ENCODE peak calls at places on chromosomes 5 and 9, in four cellular contexts. X, K, S and V are unnamed samples.

GRCh38 chr5:150460781-150461180 is 11.2 kb upstream of the RPS14 start:
- DNase-seq in X (no peak), K (no peak), S (no peak), V (no peak)

GRCh38 chr5:174192901-174193300 is 147.4 kb downstream of the NSG2 start:
- DNase-seq in K (no peak), X (no peak), S (no peak), V (no peak)

GRCh38 chr5:132251220-132251725 is 6.2 kb upstream of the PDLIM4 start:
- DNase-seq in S (no peak), X (no peak), K (no peak), V (peak; percentile 80)

GRCh38 chr5:149638546-149639241 is 57.4 kb downstream of the ARHGEF37 start:
- DNase-seq in S (no peak), X (no peak), K (no peak), V (no peak)

GRCh38 chr5:39730011-39730410 is 305.2 kb upstream of the DAB2 start:
- DNase-seq in K (no peak), X (no peak), S (no peak), V (no peak)

GRCh38 chr9:16434522-16434921 is 435.9 kb downstream of the BNC2 start:
- DNase-seq in X (no peak), K (no peak), S (no peak), V (no peak)

GRCh38 chr9:72473474-72474241 is 47.8 kb upstream of the TMC1 start:
- DNase-seq in S (no peak), K (no peak), X (no peak), V (no peak)

GRCh38 chr5:159910843-159911229 is 5.4 kb upstream of the ADRA1B start:
- DNase-seq in K (no peak), S (peak; percentile 24), X (no peak), V (no peak)

GRCh38 chr9:99660191-99660636 is 161.5 kb upstream of the NR4A3 start:
- DNase-seq in S (peak; percentile 2), X (no peak), K (no peak), V (no peak)

GRCh38 chr9:27194401-27195091 is 85.5 kb downstream of the TEK start:
- DNase-seq in K (no peak), X (no peak), S (no peak), V (no peak)

GRCh38 chr9:93909242-93909616 is 45.9 kb downstream of the BARX1 start:
- DNase-seq in X (no peak), S (no peak), K (no peak), V (no peak)

GRCh38 chr9:129615407-129616285 is 5.3 kb downstream of the C9orf50 start:
- DNase-seq in X (no peak), K (no peak), S (no peak), V (no peak)

GRCh38 chr5:20231040-20231439 is 243.0 kb upstream of the CDH18 start:
- DNase-seq in K (no peak), S (no peak), X (no peak), V (no peak)

GRCh38 chr5:33167541-33167940 is 273.2 kb upstream of the TARS1 start:
- DNase-seq in S (no peak), K (no peak), X (no peak), V (no peak)

GRCh38 chr9:7976167-7976755 is 176.7 kb upstream of the DMAC1 start:
- DNase-seq in K (no peak), X (no peak), S (peak; percentile 41), V (no peak)

GRCh38 chr5:139147743-139148079 is 50.5 kb downstream of the SIL1 start:
- DNase-seq in K (no peak), X (peak; percentile 70), S (peak; percentile 64), V (peak; percentile 52)

GRCh38 chr5:120794121-120794520 is 330.0 kb downstream of the PRR16 start:
- DNase-seq in X (no peak), S (no peak), K (no peak), V (no peak)

GRCh38 chr5:179608131-179608581 is 15.3 kb downstream of the HNRNPH1 start:
- DNase-seq in S (no peak), K (no peak), X (no peak), V (no peak)

GRCh38 chr9:37028425-37029031 is 5.5 kb downstream of the PAX5 start:
- DNase-seq in K (no peak), S (no peak), X (no peak), V (no peak)

GRCh38 chr5:17189381-17190036 is 27.9 kb upstream of the BASP1 start:
- DNase-seq in S (peak; percentile 96), X (peak; percentile 80), K (peak; percentile 86), V (peak; percentile 63)

GRCh38 chr5:77560677-77561263 is 68.7 kb upstream of the WDR41 start:
- DNase-seq in S (peak; percentile 37), K (peak; percentile 24), X (no peak), V (no peak)

GRCh38 chr5:144002866-144003265 is 167.6 kb downstream of the YIPF5 start:
- DNase-seq in X (no peak), S (no peak), K (no peak), V (no peak)

GRCh38 chr5:76556511-76557221 is 66.5 kb downstream of the F2RL2 start:
- DNase-seq in X (no peak), K (no peak), S (no peak), V (no peak)

GRCh38 chr5:32000726-32001125 is 173.4 kb downstream of the GOLPH3 start:
- DNase-seq in S (no peak), K (no peak), X (no peak), V (no peak)

GRCh38 chr5:138641547-138642298 is 66.5 kb upstream of the HSPA9 start:
- DNase-seq in K (peak; percentile 85), S (peak; percentile 87), X (peak; percentile 27), V (peak; percentile 65)

DNA sequence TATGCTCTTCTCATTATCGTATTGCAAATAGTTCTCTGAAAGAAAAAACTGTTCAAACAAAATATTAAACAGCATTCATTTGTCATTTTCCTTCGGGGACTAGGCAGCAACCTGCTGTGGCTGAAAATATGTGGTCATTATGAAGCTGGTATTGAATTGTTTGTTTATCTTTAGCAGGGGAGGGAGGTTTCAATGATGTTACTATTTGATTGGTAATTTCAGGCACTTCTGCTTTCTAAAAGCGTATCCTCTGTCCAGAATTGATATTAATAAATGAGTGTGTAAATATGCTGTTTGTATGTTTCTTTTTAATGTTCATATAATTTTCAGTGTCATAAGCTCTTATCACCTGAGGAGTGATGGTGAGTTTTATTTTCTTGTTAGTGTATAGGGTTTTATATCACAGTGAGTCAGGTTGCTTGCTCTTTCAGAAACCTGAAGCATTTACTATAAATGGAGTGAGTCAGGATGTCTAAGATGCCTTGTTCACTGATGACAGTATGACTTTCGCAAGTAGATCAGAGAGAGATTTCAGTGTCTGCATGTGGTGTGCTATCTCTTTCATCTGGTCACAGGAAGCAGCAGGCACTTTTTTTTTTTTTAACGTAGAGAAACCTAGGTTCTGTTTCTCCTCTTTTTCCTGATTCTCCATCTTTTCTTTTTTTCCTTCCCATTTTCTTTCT is 236.9 kb downstream of the DMRTA1 start:
- DNase-seq in S (no peak), X (no peak), K (no peak), V (no peak)
- H3K9me3 ChIP-seq in S (no peaks in the 10 kb centered on the region), X (no peaks in the 10 kb centered on the region), K (no peaks in the 10 kb centered on the region), V (no peaks in the 10 kb centered on the region)

DNA sequence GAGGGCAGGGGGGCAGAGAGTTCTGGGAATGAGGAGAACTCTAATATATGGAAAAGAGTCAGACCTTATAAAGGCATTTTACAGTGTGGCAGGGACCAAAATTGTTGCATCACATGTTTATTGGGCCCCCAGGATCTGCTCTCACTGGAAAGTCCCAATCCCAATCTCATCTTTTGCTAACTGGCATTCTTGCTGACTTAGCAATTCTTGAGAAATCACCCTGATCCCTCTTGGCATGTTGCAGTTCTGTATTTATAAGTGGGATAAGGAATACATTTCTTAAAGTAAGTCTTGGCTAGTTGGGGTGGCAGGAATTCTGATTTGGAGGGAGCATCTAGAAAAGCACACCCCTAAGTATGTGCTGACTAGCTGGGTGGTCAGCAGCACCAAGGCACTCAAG is 104.4 kb upstream of the CXCL14 start:
- DNase-seq in K (no peak), X (no peak), S (no peak), V (no peak)
- H3K4me3 ChIP-seq in K (no peak overlapping the region), X (no peak overlapping the region), S (no peak overlapping the region), V (no peak overlapping the region)

DNA sequence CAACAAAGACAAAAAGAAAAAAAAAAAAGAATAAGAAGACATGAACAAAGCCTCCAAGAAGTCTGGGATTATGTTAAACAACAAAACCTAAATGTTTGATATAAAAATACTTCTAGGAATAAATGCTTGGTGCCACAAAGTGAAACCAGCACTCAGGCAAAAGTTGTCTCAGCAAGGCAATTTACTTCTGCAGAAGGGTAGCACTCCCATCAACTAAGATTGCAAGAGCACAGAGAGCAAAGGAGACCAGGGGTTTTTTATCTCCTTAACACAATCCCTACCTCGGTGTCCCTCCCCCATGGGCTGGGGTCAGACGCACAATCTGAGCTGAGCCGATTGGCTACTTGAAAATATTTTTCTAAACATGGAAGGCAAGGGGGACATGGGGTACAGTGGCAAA is 381.3 kb upstream of the SLC24A2 start:
- DNase-seq in X (no peak), K (no peak), S (no peak), V (no peak)
- H3K9me3 ChIP-seq in X (no peaks in the 10 kb centered on the region), K (no peaks in the 10 kb centered on the region), S (peaks cover 20% of the 10 kb centered on the region), V (peaks cover 9% of the 10 kb centered on the region)

GRCh38 chr9:89555016-89555415 is 49.8 kb upstream of the GADD45G start:
- DNase-seq in X (no peak), K (no peak), S (no peak), V (no peak)

GRCh38 chr9:89553451-89554020 is 51.3 kb upstream of the GADD45G start:
- DNase-seq in S (no peak), K (no peak), X (no peak), V (no peak)

GRCh38 chr9:89554307-89554706 is 50.5 kb upstream of the GADD45G start:
- DNase-seq in X (no peak), S (no peak), K (no peak), V (no peak)

GRCh38 chr9:89558500-89558899 is 46.3 kb upstream of the GADD45G start:
- DNase-seq in X (no peak), K (no peak), S (no peak), V (no peak)

DNA sequence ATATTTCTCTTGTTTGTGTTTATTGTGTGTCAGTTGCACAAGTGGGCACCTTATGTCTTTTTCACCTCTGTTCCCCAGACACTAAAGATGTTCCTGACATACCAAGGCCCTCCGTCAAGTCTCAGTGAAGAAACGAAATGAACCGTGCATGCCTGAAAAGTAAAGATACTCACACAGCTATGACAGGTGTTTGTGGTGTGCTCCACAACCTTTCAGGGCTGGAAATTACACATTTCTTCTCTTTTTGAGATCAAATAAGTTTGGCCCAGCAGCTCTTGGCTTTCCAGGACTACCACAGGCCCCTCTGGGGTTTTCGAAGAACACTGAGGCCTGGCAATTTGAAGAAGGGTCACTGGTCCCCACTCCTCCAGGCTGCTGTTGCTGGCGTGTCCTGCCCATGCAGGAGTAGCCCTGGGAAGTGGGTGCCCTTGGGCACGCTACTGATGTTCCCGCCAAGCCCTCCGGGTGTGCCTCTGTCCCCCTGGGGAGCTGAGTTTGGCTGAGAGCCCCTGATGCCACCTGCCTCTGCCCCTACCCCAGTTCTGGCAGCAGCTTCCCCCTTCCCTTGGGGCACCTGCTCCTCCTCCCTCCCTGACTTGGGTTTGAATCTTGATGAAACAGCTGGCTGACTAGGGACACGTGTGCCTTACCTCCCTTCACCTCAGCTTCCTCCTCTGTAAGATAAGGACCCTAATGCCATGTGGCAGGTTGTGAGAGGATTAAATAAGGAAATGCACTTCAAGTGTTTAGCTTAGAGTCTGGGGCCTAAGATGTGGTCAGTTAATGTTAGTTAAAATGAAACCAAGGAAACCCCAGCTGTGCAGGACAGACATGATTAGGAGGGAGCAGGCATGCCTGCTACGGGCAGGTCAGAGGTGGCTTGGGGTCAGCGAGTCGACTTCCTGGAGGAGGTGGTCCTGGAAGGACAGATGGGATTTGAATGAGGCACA is 49.1 kb upstream of the GADD45G start:
- DNase-seq in S (no peak), K (no peak), X (no peak), V (no peak)
- H3K4me3 ChIP-seq in S (no peak overlapping the region), K (no peak overlapping the region), X (no peak overlapping the region), V (no peak overlapping the region)